ENCODE peak calls at places on chromosomes 7 and 10, in nine cellular contexts. F is brain microvascular endothelial cell; U is fibroblast of lung; W is CD8-positive, alpha-beta T cell; A is GM23338; J is colonic mucosa; N is thyroid gland; D is ascending aorta; R is astrocyte. G is an unnamed sample.

GRCh38 chr7:78530351-78530750 is 731.8 kb downstream of the PHTF2 start:
- DNase-seq in A (no peak), R (peak; percentile 55), F (peak; percentile 65), U (peak; percentile 15), J (no peak), D (no peak), N (no peak), W (no peak), G (peak; percentile 10)

GRCh38 chr7:111076205-111076604 is 14.7 kb upstream of the LRRN3 start:
- DNase-seq in R (peak; percentile 97), U (no peak), A (no peak), J (no peak), W (no peak), N (no peak), F (peak; percentile 66), D (no peak), G (no peak)

GRCh38 chr10:113329121-113329596 is 223.7 kb upstream of the HABP2 start:
- DNase-seq in F (peak; percentile 72), N (no peak), U (peak; percentile 30), J (no peak), R (peak; percentile 79), W (no peak), A (no peak), D (no peak), G (peak; percentile 68)

GRCh38 chr10:42594246-42594650 is 44.1 kb downstream of the ZNF33B start:
- DNase-seq in F (peak; percentile 1), A (no peak), W (no peak), J (no peak), U (peak; percentile 89), N (no peak), D (no peak), R (peak; percentile 39), G (no peak)

GRCh38 chr10:114548662-114549061 is 109.4 kb downstream of the ABLIM1 start:
- DNase-seq in D (peak; percentile 67), W (no peak), F (peak; percentile 53), R (peak; percentile 26), J (peak; percentile 64), U (peak; percentile 74), A (peak; percentile 72), N (peak; percentile 90), G (no peak)

GRCh38 chr10:49610015-49610734 is at the start of gene SLC18A3:
- DNase-seq in F (no peak), D (no peak), A (peak; percentile 51), J (no peak), R (no peak), N (no peak), U (no peak), W (no peak), G (no peak)

GRCh38 chr10:114271779-114272167 is 32.7 kb downstream of the VWA2 start:
- DNase-seq in D (peak; percentile 78), N (no peak), W (no peak), U (peak; percentile 96), A (no peak), F (peak; percentile 94), R (peak; percentile 98), J (no peak), G (peak; percentile 87)

GRCh38 chr10:92290076-92290836 is 622 bp downstream of the CPEB3 start:
- DNase-seq in U (peak; percentile 43), N (peak; percentile 50), J (peak; percentile 77), D (peak; percentile 66), W (peak; percentile 37), A (peak; percentile 51), F (peak; percentile 18), R (peak; percentile 29), G (no peak)

GRCh38 chr10:8400151-8400550 is 345.7 kb downstream of the GATA3 start:
- DNase-seq in J (no peak), U (no peak), D (no peak), F (no peak), R (no peak), A (peak; percentile 44), N (no peak), W (no peak), G (no peak)

GRCh38 chr10:89278034-89278535 is 23.8 kb upstream of the IFIT2 start:
- DNase-seq in F (peak; percentile 96), U (peak; percentile 97), J (peak; percentile 40), W (no peak), R (peak; percentile 97), N (peak; percentile 49), A (no peak), D (peak; percentile 88), G (peak; percentile 94)

GRCh38 chr7:6160191-6160623 is 112.2 kb downstream of the CYTH3 start:
- DNase-seq in F (peak; percentile 39), N (peak; percentile 68), J (peak; percentile 35), W (no peak), D (peak; percentile 84), A (peak; percentile 83), U (peak; percentile 82), R (peak; percentile 27), G (no peak)
- TF ChIP-seq CTCF in F (peak; percentile 94), N (peak; percentile 44), J (peak; percentile 40), W (no peak), D (peak; percentile 63), A (peak; percentile 82), U (peak; percentile 73), R (peak; percentile 62), G (peak; percentile 88)

GRCh38 chr10:3037182-3037581 is 30.2 kb upstream of the PFKP start:
- DNase-seq in N (no peak), U (no peak), F (no peak), A (no peak), D (no peak), J (no peak), W (no peak), R (no peak), G (no peak)

GRCh38 chr10:3033925-3034324 is 33.4 kb upstream of the PFKP start:
- DNase-seq in R (no peak), N (peak; percentile 38), J (no peak), D (no peak), W (no peak), F (no peak), U (peak; percentile 18), A (no peak), G (no peak)

GRCh38 chr10:3034611-3035010 is 32.7 kb upstream of the PFKP start:
- DNase-seq in N (no peak), W (no peak), R (no peak), D (no peak), F (no peak), U (no peak), J (no peak), A (no peak), G (no peak)

GRCh38 chr10:3036155-3036554 is 31.2 kb upstream of the PFKP start:
- DNase-seq in U (no peak), D (no peak), N (no peak), R (no peak), F (no peak), W (no peak), J (no peak), A (no peak), G (no peak)

GRCh38 chr10:3036605-3037004 is 30.7 kb upstream of the PFKP start:
- DNase-seq in U (no peak), N (no peak), R (no peak), F (no peak), A (no peak), W (no peak), D (no peak), J (no peak), G (no peak)
- H3K4me3 ChIP-seq in U (no peak overlapping the region), N (no peak overlapping the region), R (no peak overlapping the region), F (no peak overlapping the region), A (no peak overlapping the region), W (no peak overlapping the region), D (no peak overlapping the region), J (no peak overlapping the region), G (no peak overlapping the region)

GRCh38 chr7:130118801-130119200 is 48.5 kb downstream of the KLHDC10 start:
- DNase-seq in F (no peak), D (no peak), J (no peak), U (no peak), R (no peak), N (no peak), W (no peak), A (no peak), G (no peak)

GRCh38 chr7:130129099-130129498 is 58.8 kb downstream of the KLHDC10 start:
- DNase-seq in J (no peak), U (no peak), R (no peak), D (no peak), N (no peak), F (no peak), A (no peak), W (no peak), G (no peak)

GRCh38 chr7:130127404-130128395 is 57.4 kb downstream of the KLHDC10 start:
- DNase-seq in A (no peak), J (no peak), R (peak; percentile 64), N (no peak), W (no peak), D (no peak), F (no peak), U (peak; percentile 52), G (peak; percentile 24)

GRCh38 chr7:130124711-130125110 is 54.4 kb downstream of the KLHDC10 start:
- DNase-seq in D (no peak), R (no peak), W (no peak), A (no peak), F (no peak), U (no peak), N (no peak), J (no peak), G (no peak)
- H3K36me3 ChIP-seq in D (peaks cover 72% of the 10 kb centered on the region), R (peaks cover 36% of the 10 kb centered on the region), W (peaks cover 24% of the 10 kb centered on the region), A (no peaks in the 10 kb centered on the region), F (peaks cover 31% of the 10 kb centered on the region), U (peaks cover 3% of the 10 kb centered on the region), N (peaks cover 18% of the 10 kb centered on the region), J (no peaks in the 10 kb centered on the region), G (peaks cover 8% of the 10 kb centered on the region)

DNA sequence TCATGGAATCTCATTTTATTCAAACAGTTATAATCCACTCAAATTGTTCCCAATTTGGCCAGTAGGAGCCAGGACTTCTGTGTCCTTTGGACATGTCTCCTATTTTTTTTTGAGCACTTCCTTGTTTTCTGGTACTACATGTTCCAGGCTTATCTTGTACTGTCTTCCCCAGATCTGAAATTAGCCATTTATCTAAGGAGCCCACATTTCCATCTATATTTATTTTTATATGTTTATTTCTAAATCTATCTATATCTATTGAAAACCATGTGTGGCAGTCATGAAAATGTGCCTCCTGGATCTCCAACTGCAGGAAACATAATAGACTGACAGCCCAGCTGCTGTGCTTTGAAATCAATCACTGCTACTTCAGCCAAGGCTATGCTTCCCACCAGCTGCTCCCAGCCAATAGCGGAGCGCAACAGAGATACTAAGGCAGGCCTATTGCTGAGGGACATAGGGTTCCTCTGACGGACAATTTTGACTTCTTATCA is 147.1 kb downstream of the LRRC4 start:
- DNase-seq in D (no peak), A (no peak), W (no peak), F (no peak), R (no peak), N (no peak), J (no peak), U (no peak), G (no peak)
- TF ChIP-seq CTCF in D (no peak), A (no peak), W (no peak), F (no peak), R (no peak), N (no peak), J (no peak), U (peak; percentile 6), G (no peak)